ENCODE peak calls at places on chromosomes 2 and 18, in eight cellular contexts. P is mammary epithelial cell, L is heart left ventricle, A is kidney, O is colonic mucosa, J is neural progenitor cell, D is lower lobe of right lung, U is heart right ventricle. M is an unnamed sample.

GRCh38 chr2:1459727-1460126 is 46.5 kb downstream of the TPO start:
- DNase-seq in L (no peak), O (no peak), P (no peak), A (no peak), U (no peak), J (no peak), D (no peak), M (no peak)

GRCh38 chr18:13524824-13525223 is 201.5 kb downstream of the FAM210A start:
- DNase-seq in P (no peak), A (no peak), J (no peak), U (no peak), D (no peak), L (no peak), O (no peak), M (no peak)

GRCh38 chr18:58231930-58232329 is 187.9 kb downstream of the NEDD4L start:
- DNase-seq in O (no peak), D (no peak), J (no peak), A (no peak), L (no peak), U (no peak), P (no peak), M (no peak)

GRCh38 chr18:32875625-32876024 is 102.8 kb upstream of the KLHL14 start:
- DNase-seq in L (no peak), O (no peak), A (no peak), P (no peak), J (no peak), D (no peak), U (no peak), M (no peak)

GRCh38 chr18:59662008-59662701 is 35.1 kb downstream of the CCBE1 start:
- DNase-seq in P (peak; percentile 96), D (no peak), J (no peak), U (no peak), A (no peak), O (no peak), L (no peak), M (no peak)

GRCh38 chr2:288002-288742 is at the start of gene ALKAL2:
- DNase-seq in L (no peak), A (peak; percentile 74), D (peak; percentile 52), J (peak; percentile 66), O (no peak), P (no peak), U (no peak), M (no peak)

GRCh38 chr18:63146185-63146584 is 173.4 kb downstream of the BCL2 start:
- DNase-seq in L (no peak), D (no peak), P (no peak), U (no peak), J (no peak), A (no peak), O (no peak), M (no peak)

GRCh38 chr2:26519396-26519991 is 41.6 kb upstream of the OTOF start:
- DNase-seq in A (no peak), J (no peak), U (no peak), L (no peak), P (no peak), D (no peak), O (no peak), M (no peak)

GRCh38 chr2:101351207-101351606 is 36.1 kb downstream of the CREG2 start:
- DNase-seq in P (no peak), J (no peak), O (no peak), U (no peak), D (no peak), L (no peak), A (no peak), M (no peak)

GRCh38 chr2:180979086-180979934 is 1.1 kb upstream of the UBE2E3 start:
- DNase-seq in U (no peak), P (peak; percentile 58), D (no peak), O (peak; percentile 25), L (no peak), A (no peak), J (peak; percentile 28), M (no peak)

GRCh38 chr2:4340536-4340935 is 637.2 kb downstream of the DCDC2C start:
- DNase-seq in A (no peak), P (peak; percentile 8), D (no peak), U (no peak), J (no peak), O (no peak), L (no peak), M (no peak)
- H3K27ac ChIP-seq in A (no peak overlapping the region), P (no peak overlapping the region), D (no peak overlapping the region), U (no peak overlapping the region), J (no peak overlapping the region), O (no peak overlapping the region), L (no peak overlapping the region), M (no peak overlapping the region)

DNA sequence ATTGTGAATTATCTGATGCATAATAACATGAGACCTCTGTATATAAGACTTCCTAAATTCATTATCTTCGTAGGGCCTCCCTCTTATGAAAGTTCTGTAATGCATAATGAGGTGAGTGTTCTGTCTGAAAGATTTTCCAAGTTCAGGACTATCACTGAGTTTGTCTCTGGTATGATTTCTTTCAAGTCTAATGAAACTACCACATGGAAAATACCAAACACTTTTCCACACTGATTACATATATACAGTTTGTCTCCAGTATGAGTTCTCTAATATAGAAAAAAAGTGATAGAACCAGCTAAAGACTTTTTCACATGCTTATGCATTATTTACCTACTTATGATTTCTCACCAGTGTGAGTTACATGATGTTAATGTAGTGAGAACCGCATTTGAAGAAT is 34.7 kb downstream of the CTNNA2 start:
- DNase-seq in P (no peak), O (no peak), A (no peak), U (no peak), L (no peak), D (no peak), J (no peak), M (no peak)
- H3K9me3 ChIP-seq in P (peaks cover 35% of the 10 kb centered on the region), O (no peaks in the 10 kb centered on the region), A (peaks cover 9% of the 10 kb centered on the region), U (peaks cover 91% of the 10 kb centered on the region), L (peaks cover 78% of the 10 kb centered on the region), D (peaks cover 34% of the 10 kb centered on the region), J (peaks cover 27% of the 10 kb centered on the region), M (no peaks in the 10 kb centered on the region)

GRCh38 chr18:24799176-24799575 is 338.7 kb downstream of the HRH4 start:
- DNase-seq in L (no peak), D (no peak), J (peak; percentile 37), O (no peak), U (no peak), A (no peak), P (no peak), M (no peak)
- TF ChIP-seq CTCF in L (no peak), D (no peak), J (peak; percentile 46), O (no peak), U (no peak), A (no peak), P (no peak), M (no peak)

GRCh38 chr2:234377761-234378341 is 119.0 kb downstream of the ARL4C start:
- DNase-seq in O (no peak), D (no peak), A (peak; percentile 38), J (peak; percentile 38), U (no peak), P (no peak), L (no peak), M (no peak)
- H3K27ac ChIP-seq in O (no peak overlapping the region), D (no peak overlapping the region), A (no peak overlapping the region), J (peak overlapping the region; percentile 43), U (no peak overlapping the region), P (no peak overlapping the region), L (no peak overlapping the region), M (no peak overlapping the region)

DNA sequence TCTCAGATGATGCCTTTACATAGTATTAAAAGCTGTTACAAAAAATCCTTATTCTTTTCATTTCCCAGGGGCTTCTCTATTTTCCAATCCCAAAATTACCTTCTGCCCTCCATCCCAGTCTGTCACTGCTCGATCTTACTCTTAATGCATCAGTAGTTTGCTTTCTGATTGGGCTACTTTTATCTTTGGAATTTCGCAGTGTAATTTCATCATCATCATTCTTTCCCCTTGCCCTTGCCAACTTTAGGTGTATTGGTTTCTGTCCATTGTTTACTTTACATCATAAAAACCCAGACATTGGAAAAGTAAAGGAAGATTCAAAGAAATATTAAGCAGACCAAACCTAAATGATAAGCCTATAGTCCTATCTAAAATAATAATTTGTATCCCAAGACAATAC is 457.2 kb downstream of the PIK3C3 start:
- DNase-seq in P (no peak), U (no peak), D (no peak), J (no peak), L (no peak), O (no peak), A (no peak), M (no peak)
- H3K9me3 ChIP-seq in P (peaks cover 3% of the 10 kb centered on the region), U (peaks cover 8% of the 10 kb centered on the region), D (no peaks in the 10 kb centered on the region), J (no peaks in the 10 kb centered on the region), L (no peaks in the 10 kb centered on the region), O (no peaks in the 10 kb centered on the region), A (peaks cover 2% of the 10 kb centered on the region), M (no peaks in the 10 kb centered on the region)

DNA sequence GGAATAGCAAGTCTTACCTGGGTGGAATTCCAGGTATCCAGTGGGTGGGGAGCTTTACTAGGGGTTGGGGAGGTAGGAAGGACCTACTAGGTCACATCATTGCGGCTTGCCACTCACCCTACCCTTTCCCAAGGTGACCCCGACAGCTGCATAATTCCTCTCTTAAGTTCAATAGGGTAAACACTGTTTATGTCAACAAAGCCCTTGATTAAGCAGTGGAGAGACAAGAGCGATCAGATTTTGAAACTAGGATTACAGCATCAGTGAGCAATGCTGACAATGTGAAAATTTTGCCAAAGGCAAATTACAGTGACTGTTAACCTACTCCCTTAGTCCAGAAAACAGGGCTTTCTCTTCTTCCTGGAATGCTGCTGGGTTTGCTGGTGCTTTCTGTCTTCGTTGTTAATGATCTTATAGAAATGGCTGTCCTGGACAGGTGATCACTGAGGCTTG is 14.5 kb downstream of the SLC19A3 start:
- DNase-seq in P (peak; percentile 61), O (no peak), U (no peak), D (no peak), L (no peak), J (no peak), A (no peak), M (no peak)
- TF ChIP-seq CTCF in P (no peak), O (no peak), U (no peak), D (no peak), L (no peak), J (no peak), A (no peak), M (no peak)

GRCh38 chr2:235358981-235359471 is 134.8 kb upstream of the AGAP1 start:
- DNase-seq in P (peak; percentile 2), J (no peak), U (no peak), O (no peak), L (no peak), A (no peak), D (no peak), M (no peak)
- H3K27ac ChIP-seq in P (no peak overlapping the region), J (no peak overlapping the region), U (no peak overlapping the region), O (no peak overlapping the region), L (no peak overlapping the region), A (no peak overlapping the region), D (no peak overlapping the region), M (no peak overlapping the region)

GRCh38 chr2:237649541-237650454 is 22.4 kb downstream of the LRRFIP1 start:
- DNase-seq in P (no peak), A (no peak), J (no peak), O (no peak), L (no peak), U (no peak), D (no peak), M (no peak)
- H3K9me3 ChIP-seq in P (no peaks in the 10 kb centered on the region), A (no peaks in the 10 kb centered on the region), J (no peaks in the 10 kb centered on the region), O (no peaks in the 10 kb centered on the region), L (peaks cover 12% of the 10 kb centered on the region), U (peaks cover 13% of the 10 kb centered on the region), D (no peaks in the 10 kb centered on the region), M (no peaks in the 10 kb centered on the region)

GRCh38 chr2:165141601-165142000 is 62.2 kb downstream of the SCN3A start:
- DNase-seq in O (no peak), L (no peak), J (no peak), U (no peak), D (no peak), P (no peak), A (no peak), M (no peak)
- TF ChIP-seq CTCF in O (no peak), L (no peak), J (peak; percentile 27), U (no peak), D (no peak), P (peak; percentile 16), A (no peak), M (no peak)